ENCODE peak calls at places on chromosomes 2 and 18, in ten cellular contexts. Y is HCEC 1CT; N is mammary epithelial cell; R is CD8-positive, alpha-beta T cell; S is GM12864; O is K562; D is posterior cingulate gyrus; Z is epithelial cell of esophagus; B is CD4-positive, alpha-beta memory T cell; E is activated CD4-positive, alpha-beta T cell treated with anti-CD3 and anti-CD28 coated beads, Interleukin-2, amount 10 ng/mL, durations not matched to agents 7 days and 5 days. K is an unnamed sample.

GRCh38 chr2:219702796-219703545 is 75.5 kb downstream of the SLC4A3 start:
- DNase-seq in Y (peak; percentile 58), N (peak; percentile 49), R (no peak), S (no peak), O (no peak), D (no peak), Z (peak; percentile 87), B (no peak), E (no peak), K (no peak)

GRCh38 chr2:238090887-238091286 is 9.3 kb upstream of the ESPNL start:
- DNase-seq in Y (no peak), N (no peak), R (no peak), S (no peak), O (no peak), D (no peak), Z (no peak), B (no peak), E (no peak), K (no peak)

GRCh38 chr2:102185347-102185746 is 1.5 kb upstream of the IL1RL2 start:
- DNase-seq in Y (peak; percentile 44), N (no peak), R (no peak), S (no peak), O (peak; percentile 11), D (no peak), Z (peak; percentile 16), B (no peak), E (no peak), K (peak; percentile 18)

GRCh38 chr2:178870703-178871102 is 63.5 kb upstream of the TTN start:
- DNase-seq in Y (peak; percentile 73), N (peak; percentile 74), R (no peak), S (no peak), O (no peak), D (no peak), Z (peak; percentile 73), B (no peak), E (no peak), K (no peak)

GRCh38 chr18:48918156-48918555 is 32.6 kb downstream of the SMAD7 start:
- DNase-seq in Y (no peak), N (no peak), R (no peak), S (no peak), O (no peak), D (no peak), Z (no peak), B (no peak), E (no peak), K (no peak)

GRCh38 chr2:11683486-11683885 is 13.5 kb upstream of the NTSR2 start:
- DNase-seq in Y (no peak), N (no peak), R (no peak), S (no peak), O (no peak), D (no peak), Z (no peak), B (no peak), E (no peak), K (no peak)

GRCh38 chr2:151775057-151775740 is 40.9 kb upstream of the NEB start:
- DNase-seq in Y (no peak), N (no peak), R (no peak), S (no peak), O (peak; percentile 46), D (no peak), Z (no peak), B (no peak), E (no peak), K (no peak)

GRCh38 chr2:162300271-162300670 is 18.2 kb downstream of the IFIH1 start:
- DNase-seq in Y (peak; percentile 35), N (no peak), R (no peak), S (no peak), O (no peak), D (no peak), Z (peak; percentile 24), B (no peak), E (no peak), K (no peak)

GRCh38 chr2:25129901-25130520 is 38.4 kb downstream of the POMC start:
- DNase-seq in Y (no peak), N (no peak), R (no peak), S (no peak), O (no peak), D (no peak), Z (no peak), B (no peak), E (no peak), K (no peak)

GRCh38 chr2:163155279-163155883 is 316.8 kb upstream of the KCNH7 start:
- DNase-seq in Y (peak; percentile 33), N (peak; percentile 30), R (no peak), S (peak; percentile 4), O (peak; percentile 23), D (no peak), Z (peak; percentile 56), B (no peak), E (no peak), K (no peak)

K was measured in head of caudate nucleus.